ENCODE peak calls at places on chromosomes 3 and 15, in five cellular contexts. C is GM20000, X is foreskin fibroblast, R is stomach, B is cardiac muscle cell. G is an unnamed sample.

GRCh38 chr3:122458992-122459391 is 43.1 kb upstream of the WDR5B start:
- DNase-seq in C (no peak), R (no peak), X (peak), B (peak), G (no peak)

GRCh38 chr3:186075489-186075888 is 33.4 kb downstream of the ETV5 start:
- DNase-seq in B (no peak), C (no peak), R (no peak), X (no peak), G (no peak)

GRCh38 chr3:14774431-14774830 is 44.3 kb upstream of the FGD5 start:
- DNase-seq in R (peak), X (no peak), B (no peak), C (no peak), G (no peak)

GRCh38 chr3:48425281-48425812 is 4.5 kb downstream of the PLXNB1 start:
- DNase-seq in X (no peak), B (peak), C (no peak), R (peak), G (no peak)

GRCh38 chr15:95215016-95215415 is 983.7 kb downstream of the MCTP2 start:
- DNase-seq in C (no peak), B (no peak), X (no peak), R (no peak), G (no peak)

GRCh38 chr15:99437315-99438221 is 128.2 kb upstream of the MEF2A start:
- DNase-seq in X (no peak), B (no peak), R (peak), C (no peak), G (no peak)

GRCh38 chr15:31508656-31509055 is 182.0 kb downstream of the KLF13 start:
- DNase-seq in B (no peak), R (no peak), C (no peak), X (no peak), G (no peak)

GRCh38 chr15:50675524-50676144 is 11.0 kb downstream of the TRPM7 start:
- DNase-seq in C (no peak), B (no peak), R (no peak), X (peak), G (no peak)

GRCh38 chr3:155805204-155805801 is 775 bp downstream of the C3orf33 start:
- DNase-seq in C (no peak), B (no peak), X (peak), R (peak), G (no peak)

GRCh38 chr3:50118237-50118636 is 29.5 kb downstream of the RBM5 start:
- DNase-seq in B (no peak), X (no peak), C (no peak), R (no peak), G (no peak)

GRCh38 chr15:63481105-63481810 is 23.1 kb upstream of the USP3 start:
- DNase-seq in B (no peak), R (no peak), X (peak), C (no peak), G (no peak)

GRCh38 chr3:111761309-111761795 is 97.7 kb upstream of the PHLDB2 start:
- DNase-seq in R (no peak), B (no peak), X (peak), C (peak), G (no peak)

GRCh38 chr3:14428087-14429067 is 26.0 kb downstream of the SLC6A6 start:
- DNase-seq in B (no peak), X (peak), C (peak), R (no peak), G (no peak)

GRCh38 chr15:90271459-90272166 is 6.1 kb downstream of the NGRN start:
- DNase-seq in C (no peak), B (no peak), R (no peak), X (no peak), G (no peak)

GRCh38 chr3:100044369-100044768 is 69.9 kb downstream of the FILIP1L start:
- DNase-seq in R (no peak), C (peak), X (no peak), B (no peak), G (peak)

GRCh38 chr3:77815467-77815866 is 775.6 kb downstream of the ROBO2 start:
- DNase-seq in C (no peak), X (no peak), R (no peak), B (peak), G (no peak)

GRCh38 chr3:65285956-65286355 is 598.2 kb upstream of the ADAMTS9 start:
- DNase-seq in X (no peak), C (no peak), R (no peak), B (no peak), G (no peak)

GRCh38 chr3:39651993-39652739 is 157.2 kb upstream of the MYRIP start:
- DNase-seq in X (no peak), B (no peak), C (no peak), R (no peak), G (no peak)

GRCh38 chr15:88701561-88702095 is 62.8 kb downstream of the ISG20 start:
- DNase-seq in X (no peak), R (no peak), C (peak), B (peak), G (peak)

GRCh38 chr3:156376199-156376598 is 178.7 kb downstream of the SSR3 start:
- DNase-seq in R (no peak), X (no peak), B (no peak), C (no peak), G (no peak)

GRCh38 chr3:119781330-119782198 is at the start of gene NR1I2:
- DNase-seq in C (no peak), R (no peak), X (no peak), B (no peak), G (no peak)

GRCh38 chr15:40307421-40308165 is at the start of gene PLCB2:
- DNase-seq in B (no peak), C (peak), X (no peak), R (no peak), G (peak)

GRCh38 chr3:29382399-29382798 is 101.5 kb downstream of the RBMS3 start:
- DNase-seq in B (no peak), C (no peak), R (no peak), X (peak), G (no peak)

GRCh38 chr15:62691008-62691407 is 351.5 kb upstream of the TPM1 start:
- DNase-seq in C (no peak), X (no peak), R (no peak), B (no peak), G (no peak)

GRCh38 chr15:65312400-65312916 is 8.0 kb downstream of the RNU5B-1 start:
- DNase-seq in X (no peak), B (no peak), R (no peak), C (no peak), G (no peak)

GRCh38 chr15:67124111-67124510 is 58.7 kb downstream of the SMAD3 start:
- DNase-seq in X (no peak), C (no peak), R (no peak), B (no peak), G (no peak)

GRCh38 chr3:171206283-171206682 is 179.8 kb upstream of the SLC2A2 start:
- DNase-seq in R (no peak), C (no peak), B (no peak), X (no peak), G (no peak)

GRCh38 chr3:165185707-165186327 is 10.4 kb downstream of the SLITRK3 start:
- DNase-seq in R (peak), B (peak), X (peak), C (peak), G (peak)

GRCh38 chr3:46479696-46480095 is 15.0 kb upstream of the LTF start:
- DNase-seq in R (no peak), B (no peak), X (no peak), C (no peak), G (no peak)

GRCh38 chr3:115627180-115628074 is 4.1 kb downstream of the GAP43 start:
- DNase-seq in C (no peak), X (no peak), R (no peak), B (no peak), G (peak)
- TF ChIP-seq CTCF in C (no peak), X (no peak), R (no peak), B (no peak), G (no peak)

GRCh38 chr3:127749361-127749760 is 73.0 kb downstream of the MGLL start:
- DNase-seq in B (no peak), R (no peak), C (no peak), X (no peak), G (no peak)

GRCh38 chr3:127751163-127751621 is 71.1 kb downstream of the MGLL start:
- DNase-seq in R (peak), C (no peak), X (no peak), B (no peak), G (no peak)

GRCh38 chr3:127750226-127751031 is 71.9 kb downstream of the MGLL start:
- DNase-seq in C (peak), B (no peak), R (no peak), X (peak), G (peak)

GRCh38 chr3:127748754-127749327 is 73.5 kb downstream of the MGLL start:
- DNase-seq in X (no peak), C (no peak), B (no peak), R (no peak), G (no peak)

GRCh38 chr3:127749787-127750225 is 72.5 kb downstream of the MGLL start:
- DNase-seq in C (peak), R (no peak), X (no peak), B (no peak), G (no peak)
- TF ChIP-seq CTCF in C (peak), R (no peak), X (no peak), B (no peak), G (peak)

GRCh38 chr15:35206060-35206675 is 121.1 kb upstream of the NANOGP8 start:
- DNase-seq in B (no peak), R (no peak), X (peak), C (peak), G (peak)
- TF ChIP-seq CTCF in B (peak), R (no peak), X (no peak), C (peak), G (peak)

DNA sequence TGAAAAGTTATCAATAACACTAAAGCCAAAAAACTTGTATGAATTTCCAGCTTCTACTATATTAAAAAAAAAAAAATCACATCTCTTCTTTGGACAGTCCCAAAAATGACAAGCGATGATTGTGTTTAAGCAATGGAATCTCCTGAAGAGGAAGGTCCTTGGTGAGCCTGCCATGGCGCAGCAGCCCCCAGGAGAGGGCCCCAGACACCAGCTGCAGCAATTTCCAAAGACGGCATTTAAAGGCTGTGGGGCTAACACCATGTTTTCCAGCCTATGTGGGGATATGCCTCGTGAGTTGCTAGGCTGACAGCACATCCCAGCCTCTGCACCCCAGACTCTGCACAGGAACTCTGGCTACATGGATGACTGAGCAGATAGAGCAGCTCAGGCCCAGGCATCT is 14.7 kb downstream of the SKIC8 start:
- DNase-seq in C (no peak), B (no peak), R (no peak), X (no peak), G (no peak)
- TF ChIP-seq CTCF in C (no peak), B (peak), R (no peak), X (no peak), G (no peak)

DNA sequence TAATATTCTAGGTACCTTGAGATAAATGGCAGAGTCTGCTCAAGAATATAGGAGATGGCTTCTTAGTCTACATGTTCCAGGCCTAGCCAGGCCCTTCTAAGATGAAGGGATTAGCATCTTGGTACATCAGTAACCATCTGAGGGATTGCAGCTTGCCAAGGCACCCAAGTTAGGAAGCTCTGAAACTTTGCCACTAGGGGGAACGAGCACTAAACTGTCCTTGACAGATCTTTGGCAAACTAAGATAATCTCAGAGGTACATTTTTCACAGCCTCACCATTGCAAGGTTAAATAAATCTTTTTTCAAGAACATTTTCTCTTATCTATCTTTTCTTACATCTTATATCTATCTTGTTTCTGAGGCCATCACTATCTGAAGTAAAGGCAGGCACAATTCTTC is 351.2 kb downstream of the RAP2B start:
- DNase-seq in C (no peak), B (peak), X (no peak), R (no peak), G (no peak)
- TF ChIP-seq CTCF in C (no peak), B (peak), X (peak), R (no peak), G (no peak)

G was measured in GM13977.